ENCODE peak calls at places on chromosomes 7 and 10, in seven cellular contexts. U is IMR-90, Q is prostate gland, C is cardiac fibroblast, F is left ventricle myocardium inferior, W is stomach, J is hepatocyte. Y is an unnamed sample.

GRCh38 chr7:119929891-119930290 is 343.1 kb upstream of the KCND2 start:
- DNase-seq in F (no peak), W (no peak), C (no peak), Q (no peak), U (no peak), J (no peak), Y (no peak)

GRCh38 chr7:47536705-47537611 is 45.0 kb downstream of the TNS3 start:
- DNase-seq in Q (peak), W (peak), U (peak), C (peak), J (peak), F (peak), Y (no peak)

GRCh38 chr7:22801907-22802306 is 20.7 kb downstream of the TOMM7 start:
- DNase-seq in C (no peak), F (no peak), W (no peak), U (no peak), J (peak), Q (no peak), Y (no peak)

GRCh38 chr7:1248459-1249131 is 15.9 kb downstream of the UNCX start:
- DNase-seq in J (no peak), W (no peak), F (no peak), C (no peak), U (no peak), Q (no peak), Y (no peak)

GRCh38 chr10:3222068-3222467 is 49.5 kb upstream of the PITRM1 start:
- DNase-seq in U (no peak), Q (no peak), F (no peak), J (no peak), W (no peak), C (peak), Y (peak)

GRCh38 chr7:47611045-47611511 is 29.2 kb upstream of the TNS3 start:
- DNase-seq in U (no peak), J (peak), C (no peak), Q (no peak), W (peak), F (no peak), Y (no peak)

GRCh38 chr7:142030294-142030693 is 34.6 kb downstream of the MGAM start:
- DNase-seq in J (no peak), F (no peak), W (no peak), Q (no peak), U (no peak), C (peak), Y (no peak)

GRCh38 chr10:70232155-70232858 is 922 bp downstream of the PPA1 start:
- DNase-seq in U (peak), C (peak), Q (peak), F (peak), J (peak), W (peak), Y (peak)

GRCh38 chr7:151796091-151796870 is 80.6 kb downstream of the PRKAG2 start:
- DNase-seq in F (peak), U (peak), C (peak), Q (no peak), W (peak), J (peak), Y (no peak)

GRCh38 chr7:101985646-101986199 is 168.3 kb downstream of the CUX1 start:
- DNase-seq in W (no peak), Q (no peak), U (no peak), C (no peak), J (no peak), F (no peak), Y (no peak)

GRCh38 chr10:129759214-129760002 is 204.7 kb downstream of the EBF3 start:
- DNase-seq in J (no peak), F (no peak), Q (peak), W (peak), C (no peak), U (no peak), Y (no peak)

GRCh38 chr10:133011883-133012282 is 69.5 kb upstream of the CFAP46 start:
- DNase-seq in W (no peak), J (no peak), U (no peak), C (no peak), Q (no peak), F (no peak), Y (no peak)

GRCh38 chr7:12422449-12423320 is 19.0 kb upstream of the VWDE start:
- DNase-seq in U (peak), C (peak), W (no peak), J (no peak), F (no peak), Q (no peak), Y (no peak)

DNA sequence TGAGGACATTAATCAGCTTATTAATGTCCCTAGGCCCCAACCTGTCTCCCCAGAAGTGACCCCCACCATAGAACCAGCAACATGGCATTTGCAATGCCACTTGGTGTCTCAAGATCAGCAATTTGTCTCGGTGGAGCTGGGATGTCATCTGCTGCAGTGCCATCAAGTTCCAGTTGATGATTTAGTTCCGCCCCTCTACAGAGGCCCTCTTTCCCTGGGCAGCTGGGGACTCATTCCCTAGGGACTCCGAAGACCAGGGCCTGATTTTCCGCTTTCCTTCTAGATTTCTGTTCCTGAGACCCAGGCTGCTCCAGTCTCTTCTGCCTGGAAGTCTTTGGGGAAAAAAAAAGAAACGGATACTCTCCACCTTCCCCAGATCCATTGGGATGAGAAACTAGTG is 122.5 kb upstream of the NANOS1 start:
- DNase-seq in F (no peak), Q (no peak), C (no peak), J (no peak), U (no peak), W (no peak), Y (no peak)
- H3K4me3 ChIP-seq in F (no peak), Q (no peak), C (no peak), J (no peak), U (no peak), W (no peak), Y (no peak)

GRCh38 chr10:112407696-112408095 is 33.8 kb downstream of the ACSL5 start:
- DNase-seq in U (no peak), J (no peak), W (no peak), C (no peak), F (no peak), Q (no peak), Y (no peak)
- TF ChIP-seq CTCF in U (no peak), J (no peak), W (no peak), C (no peak), F (no peak), Q (no peak), Y (no peak)

GRCh38 chr7:113086928-113087277 is 276 bp upstream of the GPR85 start:
- DNase-seq in U (no peak), C (no peak), F (no peak), Q (no peak), J (no peak), W (no peak), Y (no peak)
- H3K4me3 ChIP-seq in U (peak), C (peak), F (peak), Q (peak), J (peak), W (peak), Y (peak)

GRCh38 chr7:143327903-143328302 is 12.0 kb downstream of the CLCN1 start:
- DNase-seq in W (no peak), F (no peak), C (no peak), Q (no peak), J (no peak), U (no peak), Y (no peak)

GRCh38 chr7:143325215-143325614 is 9.3 kb downstream of the CLCN1 start:
- DNase-seq in U (peak), J (no peak), C (no peak), F (no peak), W (no peak), Q (no peak), Y (peak)

GRCh38 chr7:143331179-143331825 is 15.4 kb downstream of the CLCN1 start:
- DNase-seq in C (peak), F (no peak), Q (no peak), J (no peak), W (peak), U (peak), Y (no peak)

GRCh38 chr7:143334244-143334643 is 18.3 kb downstream of the CLCN1 start:
- DNase-seq in F (no peak), W (no peak), C (peak), J (no peak), Q (no peak), U (peak), Y (no peak)

GRCh38 chr7:143329471-143330170 is 13.7 kb downstream of the CLCN1 start:
- DNase-seq in Q (no peak), J (no peak), C (no peak), U (no peak), F (no peak), W (no peak), Y (no peak)
- TF ChIP-seq CTCF in Q (no peak), J (no peak), C (no peak), U (no peak), F (no peak), W (no peak), Y (no peak)

GRCh38 chr7:144787127-144787526 is 48.7 kb downstream of the TPK1 start:
- DNase-seq in C (no peak), W (no peak), Q (no peak), J (no peak), U (no peak), F (no peak), Y (no peak)

GRCh38 chr7:144786522-144786921 is 49.3 kb downstream of the TPK1 start:
- DNase-seq in C (no peak), Q (no peak), U (no peak), W (no peak), J (no peak), F (no peak), Y (no peak)

GRCh38 chr7:144796919-144797318 is 38.9 kb downstream of the TPK1 start:
- DNase-seq in J (no peak), C (no peak), W (no peak), F (no peak), U (no peak), Q (no peak), Y (no peak)

GRCh38 chr7:144791488-144791887 is 44.4 kb downstream of the TPK1 start:
- DNase-seq in C (no peak), U (no peak), Q (no peak), F (no peak), W (no peak), J (no peak), Y (no peak)

DNA sequence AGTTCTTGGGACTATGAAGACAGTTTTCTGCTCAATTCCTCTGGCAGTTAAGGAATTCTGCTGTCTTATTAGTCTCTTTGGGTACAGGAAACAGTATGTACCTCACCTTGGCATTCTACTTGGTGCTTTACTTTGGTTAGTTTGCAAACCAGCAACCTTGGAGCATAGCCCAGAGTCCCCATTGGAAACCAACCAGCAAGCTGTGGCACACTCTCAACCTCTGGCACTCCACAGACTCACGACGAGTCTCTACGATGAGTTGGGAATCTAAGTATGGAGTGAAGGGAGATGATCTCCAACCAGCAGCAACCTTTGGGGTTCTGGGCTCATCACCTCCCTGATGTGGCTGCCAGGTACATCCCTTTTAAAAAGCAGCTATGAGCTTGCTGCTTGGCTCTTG is 43.8 kb downstream of the TPK1 start:
- DNase-seq in W (peak), J (no peak), U (no peak), F (no peak), Q (no peak), C (no peak), Y (no peak)
- H3K4me3 ChIP-seq in W (no peak), J (no peak), U (no peak), F (no peak), Q (no peak), C (no peak), Y (no peak)

DNA sequence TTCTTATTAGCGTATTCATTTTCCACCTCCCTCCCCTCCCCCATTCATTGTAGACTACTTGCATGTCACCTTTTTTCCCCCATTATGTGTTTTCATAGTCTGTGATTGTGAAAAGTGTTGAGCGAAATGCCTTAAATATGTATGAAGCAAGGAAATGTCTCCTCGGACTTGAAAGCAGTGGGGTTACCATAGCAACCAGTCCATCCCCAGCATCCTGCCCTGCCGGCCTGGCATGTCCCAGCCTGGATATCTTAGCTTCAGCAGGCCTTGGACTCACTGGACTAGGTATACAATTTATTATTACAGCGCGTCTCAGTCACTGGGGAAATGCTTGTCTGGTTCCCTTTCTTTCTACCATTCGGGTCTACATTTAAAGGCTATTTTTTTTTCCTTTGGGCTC is 283.6 kb downstream of the BICC1 start:
- DNase-seq in U (no peak), J (no peak), W (no peak), F (no peak), Q (no peak), C (peak), Y (no peak)
- TF ChIP-seq CTCF in U (no peak), J (no peak), W (no peak), F (no peak), Q (no peak), C (no peak), Y (no peak)

DNA sequence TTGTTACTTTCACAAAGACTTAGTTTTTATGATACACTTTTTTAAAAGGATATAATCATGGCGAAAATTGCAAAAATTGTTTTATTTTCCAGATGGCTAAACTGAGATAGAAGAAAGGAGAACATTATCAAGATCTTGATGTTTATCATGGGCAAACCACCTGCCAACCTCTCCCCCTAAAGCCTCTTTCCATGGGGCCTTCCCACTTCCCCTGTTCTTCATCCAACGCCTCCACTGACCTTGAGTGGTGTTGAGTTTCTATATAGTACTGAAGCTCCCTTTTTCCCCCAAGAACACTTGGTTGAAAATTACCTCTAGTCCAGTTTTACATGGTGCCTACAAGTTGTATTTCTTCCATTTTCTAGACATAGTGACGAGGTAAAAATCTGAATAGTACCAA is 5.0 kb downstream of the CREB3L2 start:
- DNase-seq in J (no peak), F (no peak), Q (no peak), U (no peak), W (no peak), C (no peak), Y (no peak)
- H3K4me3 ChIP-seq in J (no peak), F (peak), Q (no peak), U (no peak), W (no peak), C (no peak), Y (no peak)

Y was measured in LNCaP clone FGC.